ENCODE peak calls at places on chromosome 14, in ten cellular contexts. Y is body of pancreas, E is A549, R is uterus, C is stomach, W is heart left ventricle, X is Peyer's patch, K is IMR-90, L is esophagus muscularis mucosa, Q is ovary. N is an unnamed sample. For H3K4me1, the result is how much of the 10 kb centered on the place peaks cover.

GRCh38 chr14:37147310-37147875 is 25.0 kb downstream of the SLC25A21 start:
- DNase-seq in Y (no peak), E (no peak), R (no peak), C (no peak), W (no peak), X (no peak), K (no peak), L (no peak), Q (no peak), N (no peak)

GRCh38 chr14:98510392-98510791 is 761.6 kb downstream of the BCL11B start:
- DNase-seq in Y (no peak), E (no peak), R (no peak), C (no peak), W (no peak), X (no peak), K (no peak), L (no peak), Q (no peak), N (no peak)

GRCh38 chr14:60634153-60634552 is 15.1 kb downstream of the SIX1 start:
- DNase-seq in Y (no peak), E (no peak), R (no peak), C (no peak), W (no peak), X (no peak), K (no peak), L (no peak), Q (no peak), N (no peak)

GRCh38 chr14:70808402-70809237 is 693 bp downstream of the MAP3K9 start:
- DNase-seq in Y (peak), E (peak), R (no peak), C (peak), W (peak), X (peak), K (no peak), L (no peak), Q (peak), N (peak)

GRCh38 chr14:61551419-61551818 is 143.9 kb upstream of the HIF1A start:
- DNase-seq in Y (no peak), E (no peak), R (no peak), C (no peak), W (no peak), X (no peak), K (no peak), L (no peak), Q (no peak), N (no peak)

GRCh38 chr14:56555921-56556570 is 23.6 kb upstream of the TMEM260 start:
- DNase-seq in Y (no peak), E (peak), R (no peak), C (no peak), W (no peak), X (no peak), K (peak), L (no peak), Q (no peak), N (no peak)

GRCh38 chr14:61019537-61019936 is 38.5 kb downstream of the SLC38A6 start:
- DNase-seq in Y (no peak), E (no peak), R (no peak), C (no peak), W (no peak), X (no peak), K (no peak), L (no peak), Q (no peak), N (no peak)

GRCh38 chr14:95059126-95059525 is 98.2 kb downstream of the DICER1 start:
- DNase-seq in Y (no peak), E (no peak), R (no peak), C (no peak), W (no peak), X (no peak), K (no peak), L (no peak), Q (no peak), N (no peak)

GRCh38 chr14:100341301-100342031 is 18.3 kb downstream of the SLC25A47 start:
- DNase-seq in Y (peak), E (peak), R (no peak), C (peak), W (no peak), X (peak), K (peak), L (no peak), Q (peak), N (peak)

GRCh38 chr14:29814153-29815057 is 113.2 kb downstream of the PRKD1 start:
- DNase-seq in Y (peak), E (no peak), R (peak), C (peak), W (peak), X (no peak), K (peak), L (no peak), Q (peak), N (peak)

GRCh38 chr14:101929096-101929495 is 35.3 kb upstream of the DYNC1H1 start:
- DNase-seq in Y (no peak), E (no peak), R (no peak), C (no peak), W (no peak), X (no peak), K (no peak), L (no peak), Q (no peak), N (no peak)

GRCh38 chr14:50038398-50039119 is 77.8 kb downstream of the VCPKMT start:
- DNase-seq in Y (peak), E (peak), R (no peak), C (no peak), W (no peak), X (no peak), K (peak), L (no peak), Q (no peak), N (peak)

GRCh38 chr14:32372154-32372553 is 43.1 kb downstream of the AKAP6 start:
- DNase-seq in Y (no peak), E (no peak), R (no peak), C (no peak), W (no peak), X (no peak), K (peak), L (no peak), Q (no peak), N (no peak)

GRCh38 chr14:89445252-89445973 is 28.4 kb upstream of the FOXN3 start:
- DNase-seq in Y (no peak), E (no peak), R (no peak), C (no peak), W (no peak), X (no peak), K (peak), L (no peak), Q (no peak), N (no peak)

GRCh38 chr14:67446371-67447032 is 34.5 kb upstream of the PLEK2 start:
- DNase-seq in Y (no peak), E (no peak), R (no peak), C (no peak), W (peak), X (no peak), K (no peak), L (no peak), Q (no peak), N (no peak)

GRCh38 chr14:99757331-99758070 is 35.7 kb upstream of the EML1 start:
- DNase-seq in Y (no peak), E (peak), R (no peak), C (no peak), W (no peak), X (no peak), K (peak), L (no peak), Q (no peak), N (no peak)

GRCh38 chr14:62943202-62943601 is 102.1 kb downstream of the KCNH5 start:
- DNase-seq in Y (no peak), E (no peak), R (no peak), C (no peak), W (no peak), X (no peak), K (peak), L (no peak), Q (no peak), N (no peak)

GRCh38 chr14:45133683-45134050 is 614 bp downstream of the FKBP3 start:
- DNase-seq in Y (no peak), E (no peak), R (no peak), C (no peak), W (no peak), X (no peak), K (no peak), L (no peak), Q (no peak), N (no peak)

GRCh38 chr14:98798099-98798498 is 473.9 kb downstream of the BCL11B start:
- DNase-seq in Y (peak), E (no peak), R (no peak), C (no peak), W (no peak), X (no peak), K (no peak), L (no peak), Q (no peak), N (no peak)

GRCh38 chr14:24052656-24053547 is 1.1 kb downstream of the CARMIL3 start:
- DNase-seq in Y (no peak), E (no peak), R (no peak), C (no peak), W (peak), X (no peak), K (no peak), L (no peak), Q (no peak), N (peak)

GRCh38 chr14:94754391-94754942 is 15.4 kb downstream of the GSC start:
- DNase-seq in Y (no peak), E (no peak), R (no peak), C (no peak), W (no peak), X (no peak), K (no peak), L (no peak), Q (no peak), N (no peak)

GRCh38 chr14:60981626-60982455 is 796 bp downstream of the SLC38A6 start:
- DNase-seq in Y (peak), E (peak), R (no peak), C (no peak), W (no peak), X (no peak), K (peak), L (no peak), Q (no peak), N (peak)

GRCh38 chr14:91112172-91112571 is 1.7 kb upstream of the DGLUCY start:
- DNase-seq in Y (no peak), E (no peak), R (no peak), C (no peak), W (no peak), X (no peak), K (no peak), L (no peak), Q (no peak), N (no peak)

GRCh38 chr14:31937730-31938346 is 139.3 kb upstream of the ARHGAP5 start:
- DNase-seq in Y (peak), E (peak), R (no peak), C (peak), W (peak), X (peak), K (peak), L (no peak), Q (no peak), N (peak)

GRCh38 chr14:37901978-37902377 is 305.7 kb upstream of the SSTR1 start:
- DNase-seq in Y (no peak), E (no peak), R (no peak), C (no peak), W (peak), X (no peak), K (peak), L (no peak), Q (no peak), N (no peak)

GRCh38 chr14:98909251-98909944 is 362.6 kb downstream of the BCL11B start:
- DNase-seq in Y (peak), E (peak), R (no peak), C (no peak), W (no peak), X (no peak), K (no peak), L (no peak), Q (no peak), N (no peak)

GRCh38 chr14:58151264-58151700 is 731 bp downstream of the ARMH4 start:
- DNase-seq in Y (no peak), E (no peak), R (no peak), C (no peak), W (no peak), X (no peak), K (no peak), L (no peak), Q (peak), N (no peak)

GRCh38 chr14:89669209-89669608 is 252.2 kb upstream of the FOXN3 start:
- DNase-seq in Y (peak), E (no peak), R (no peak), C (no peak), W (peak), X (no peak), K (no peak), L (no peak), Q (no peak), N (peak)

GRCh38 chr14:90061849-90062794 is at the start of gene KCNK13:
- DNase-seq in Y (peak), E (no peak), R (no peak), C (no peak), W (peak), X (no peak), K (no peak), L (peak), Q (no peak), N (no peak)

GRCh38 chr14:75050852-75051555 is at the start of gene MLH3:
- DNase-seq in Y (peak), E (peak), R (peak), C (peak), W (peak), X (peak), K (peak), L (peak), Q (peak), N (peak)

GRCh38 chr14:64324461-64325255 is 30.5 kb upstream of the ESR2 start:
- DNase-seq in Y (no peak), E (no peak), R (no peak), C (no peak), W (no peak), X (no peak), K (peak), L (no peak), Q (no peak), N (no peak)

GRCh38 chr14:61558271-61558670 is 137.0 kb upstream of the HIF1A start:
- DNase-seq in Y (no peak), E (no peak), R (no peak), C (no peak), W (no peak), X (no peak), K (no peak), L (no peak), Q (no peak), N (no peak)

GRCh38 chr14:31391977-31392503 is 28.3 kb downstream of the HEATR5A start:
- DNase-seq in Y (no peak), E (no peak), R (no peak), C (no peak), W (no peak), X (no peak), K (no peak), L (no peak), Q (no peak), N (no peak)

GRCh38 chr14:63752449-63753169 is 24.7 kb upstream of the SGPP1 start:
- DNase-seq in Y (peak), E (no peak), R (no peak), C (no peak), W (peak), X (no peak), K (peak), L (no peak), Q (no peak), N (peak)

GRCh38 chr14:22886500-22887259 is 3.7 kb downstream of the REM2 start:
- DNase-seq in Y (peak), E (peak), R (peak), C (peak), W (peak), X (peak), K (peak), L (no peak), Q (peak), N (peak)

GRCh38 chr14:83162351-83162929 is 1628.8 kb upstream of the SEL1L start:
- DNase-seq in Y (no peak), E (no peak), R (no peak), C (no peak), W (no peak), X (no peak), K (no peak), L (no peak), Q (no peak), N (no peak)

GRCh38 chr14:95389471-95390011 is 69.8 kb upstream of the CLMN start:
- DNase-seq in Y (peak), E (no peak), R (peak), C (no peak), W (peak), X (no peak), K (no peak), L (no peak), Q (peak), N (peak)

GRCh38 chr14:99930420-99931274 is 134.6 kb upstream of the EVL start:
- DNase-seq in Y (no peak), E (no peak), R (no peak), C (no peak), W (no peak), X (peak), K (no peak), L (no peak), Q (no peak), N (no peak)

GRCh38 chr14:63432228-63432627 is 110.9 kb downstream of the PPP2R5E start:
- DNase-seq in Y (no peak), E (no peak), R (no peak), C (no peak), W (no peak), X (no peak), K (no peak), L (no peak), Q (no peak), N (no peak)

GRCh38 chr14:72880820-72881219 is 13.1 kb downstream of the DPF3 start:
- DNase-seq in Y (no peak), E (no peak), R (no peak), C (no peak), W (no peak), X (no peak), K (no peak), L (no peak), Q (no peak), N (no peak)

GRCh38 chr14:72883109-72883508 is 10.8 kb downstream of the DPF3 start:
- DNase-seq in Y (no peak), E (no peak), R (no peak), C (no peak), W (no peak), X (no peak), K (no peak), L (no peak), Q (no peak), N (no peak)

GRCh38 chr14:72882047-72882446 is 11.9 kb downstream of the DPF3 start:
- DNase-seq in Y (no peak), E (no peak), R (no peak), C (no peak), W (no peak), X (no peak), K (no peak), L (no peak), Q (no peak), N (no peak)

GRCh38 chr14:72884386-72884785 is 9.5 kb downstream of the DPF3 start:
- DNase-seq in Y (no peak), E (no peak), R (no peak), C (no peak), W (no peak), X (no peak), K (no peak), L (no peak), Q (no peak), N (no peak)

GRCh38 chr14:72883963-72884362 is 9.9 kb downstream of the DPF3 start:
- DNase-seq in Y (no peak), E (no peak), R (no peak), C (no peak), W (no peak), X (no peak), K (peak), L (no peak), Q (no peak), N (no peak)
- TF ChIP-seq POLR2A in Y (no peak), E (no peak), R (no peak), C (no peak), W (no peak), X (no peak), K (no peak), L (no peak), Q (no peak), N (no peak)

GRCh38 chr14:65482769-65483438 is 70.4 kb downstream of the FUT8 start:
- DNase-seq in Y (no peak), E (no peak), R (no peak), C (no peak), W (no peak), X (no peak), K (no peak), L (no peak), Q (no peak), N (no peak)
- H3K27ac ChIP-seq in Y (no peak), E (no peak), R (no peak), C (peak), W (peak), X (no peak), K (no peak), L (no peak), Q (no peak), N (no peak)

DNA sequence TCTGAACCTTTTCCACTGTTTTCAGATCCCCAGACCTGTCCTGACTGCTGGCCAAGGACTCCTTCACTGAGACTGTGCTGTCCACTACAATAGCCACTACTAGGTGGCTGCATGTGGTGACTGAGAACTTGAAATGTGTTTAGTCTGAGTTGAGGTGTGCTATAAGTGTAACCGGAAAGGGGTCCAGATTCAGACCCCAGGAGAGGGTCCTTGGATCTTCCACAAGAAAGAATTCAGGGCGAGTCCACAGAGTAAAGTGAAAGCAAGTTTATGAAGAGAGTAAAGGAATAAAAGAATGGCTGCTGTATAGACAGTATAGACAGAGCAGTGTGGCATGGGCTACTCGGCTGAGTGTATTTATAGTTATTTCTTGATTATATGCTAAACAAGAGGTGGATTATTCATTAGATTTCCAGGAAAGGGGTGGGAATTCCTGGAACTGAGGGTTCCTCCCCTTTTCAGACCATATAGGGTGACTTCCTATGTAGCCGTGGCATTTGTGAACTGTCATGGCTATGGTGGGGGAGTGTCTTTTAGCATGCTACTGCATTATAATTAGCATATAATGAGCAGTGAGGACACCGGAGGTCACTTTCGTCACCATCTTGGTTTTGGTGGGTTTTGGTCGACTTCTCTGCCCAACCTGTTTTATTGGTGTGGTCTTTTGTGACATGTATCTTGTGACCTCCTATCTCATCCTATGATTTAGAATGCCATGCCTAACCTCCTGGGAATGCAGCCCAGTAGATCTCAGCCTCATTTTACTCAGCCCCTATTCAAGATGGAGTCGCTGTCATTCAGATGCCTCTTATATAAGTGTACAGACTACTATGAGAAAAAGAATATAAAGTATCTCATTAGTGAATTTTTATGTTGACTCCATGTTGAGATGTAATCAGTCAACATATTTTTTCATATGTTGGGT is 70.0 kb upstream of the SRSF5 start:
- DNase-seq in Y (no peak), E (no peak), R (no peak), C (no peak), W (no peak), X (no peak), K (no peak), L (no peak), Q (no peak), N (peak)
- H3K4me1 ChIP-seq in Y (half or more), E (under half), R (under half), C (half or more), W (half or more), X (under half), K (under half), L (half or more), Q (under half), N (half or more)

GRCh38 chr14:103543721-103544626 is 15.0 kb downstream of the TRMT61A start:
- DNase-seq in Y (no peak), E (no peak), R (peak), C (no peak), W (peak), X (no peak), K (no peak), L (no peak), Q (peak), N (no peak)

GRCh38 chr14:103546651-103547454 is 15.6 kb downstream of the BAG5 start:
- DNase-seq in Y (peak), E (peak), R (peak), C (peak), W (peak), X (peak), K (no peak), L (no peak), Q (peak), N (peak)

GRCh38 chr14:103545915-103546650 is 16.4 kb downstream of the BAG5 start:
- DNase-seq in Y (no peak), E (no peak), R (no peak), C (no peak), W (no peak), X (no peak), K (no peak), L (no peak), Q (peak), N (no peak)

GRCh38 chr14:103544627-103545218 is 15.7 kb downstream of the TRMT61A start:
- DNase-seq in Y (no peak), E (no peak), R (no peak), C (no peak), W (no peak), X (no peak), K (no peak), L (no peak), Q (no peak), N (no peak)

GRCh38 chr14:103545219-103545914 is 16.4 kb downstream of the TRMT61A start:
- DNase-seq in Y (no peak), E (no peak), R (no peak), C (no peak), W (peak), X (no peak), K (no peak), L (no peak), Q (no peak), N (no peak)
- TF ChIP-seq POLR2A in Y (no peak), E (no peak), R (no peak), C (no peak), W (no peak), X (no peak), K (no peak), L (no peak), Q (no peak), N (no peak)

DNA sequence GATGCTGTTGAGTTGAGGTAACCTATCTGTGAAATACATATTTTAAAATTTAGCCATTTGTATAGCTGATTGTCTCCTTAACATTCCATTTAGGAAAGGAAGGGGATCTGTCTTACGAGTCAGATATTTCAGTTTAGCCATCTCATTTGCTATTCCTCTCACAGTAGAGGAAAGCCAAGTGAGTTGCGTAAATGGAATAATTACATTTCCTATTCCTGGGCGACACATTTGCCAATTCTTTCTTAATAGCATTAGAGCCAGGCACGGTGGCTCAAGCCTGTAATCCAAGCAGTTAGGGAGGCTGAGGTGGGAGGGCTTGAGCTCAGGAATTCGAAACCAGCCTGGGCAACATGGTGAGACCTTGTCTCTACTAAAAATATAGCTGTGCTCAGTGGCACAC is 116.3 kb downstream of the TMX1 start:
- DNase-seq in Y (no peak), E (no peak), R (no peak), C (no peak), W (no peak), X (no peak), K (no peak), L (no peak), Q (no peak), N (no peak)
- H3K27ac ChIP-seq in Y (no peak), E (no peak), R (no peak), C (no peak), W (no peak), X (no peak), K (no peak), L (no peak), Q (no peak), N (no peak)